ENCODE peak calls at places on chromosomes 11 and 22, in six cellular contexts. K is CD8-positive, alpha-beta memory T cell; R is transverse colon; G is aorta; Z is effector memory CD4-positive, alpha-beta T cell; I is fibroblast of lung. T is an unnamed sample.

GRCh38 chr11:76410771-76411423 is 29.8 kb downstream of the GVQW3 start:
- DNase-seq in K (no peak), G (no peak), Z (no peak), I (no peak), R (no peak), T (no peak)

GRCh38 chr22:49470741-49471134 is 356.9 kb downstream of the BRD1 start:
- DNase-seq in G (no peak), R (no peak), Z (no peak), K (no peak), I (no peak), T (no peak)

GRCh38 chr11:8810331-8811301 is 100.4 kb upstream of the AKIP1 start:
- DNase-seq in Z (no peak), K (no peak), G (peak; percentile 86), R (peak; percentile 83), I (peak; percentile 82), T (no peak)

GRCh38 chr11:31968774-31969433 is 122.0 kb upstream of the RCN1 start:
- DNase-seq in K (no peak), I (peak; percentile 63), Z (no peak), G (no peak), R (no peak), T (no peak)

GRCh38 chr22:19853879-19854777 is 546 bp downstream of the GNB1L start:
- DNase-seq in K (no peak), I (peak; percentile 18), Z (no peak), G (peak; percentile 51), R (no peak), T (peak; percentile 30)

GRCh38 chr22:38503021-38503420 is 3.1 kb downstream of the DDX17 start:
- DNase-seq in Z (no peak), I (no peak), G (no peak), K (no peak), R (no peak), T (no peak)

GRCh38 chr11:63775221-63775620 is 6.6 kb upstream of the ZFTA start:
- DNase-seq in G (no peak), Z (no peak), I (no peak), K (no peak), R (no peak), T (no peak)

GRCh38 chr11:70582886-70583641 is 184.7 kb downstream of the CTTN start:
- DNase-seq in Z (no peak), G (no peak), R (no peak), K (no peak), I (no peak), T (no peak)

GRCh38 chr11:30377347-30377746 is 54.4 kb downstream of the ARL14EP start:
- DNase-seq in I (no peak), K (no peak), Z (no peak), G (no peak), R (no peak), T (no peak)

GRCh38 chr11:117794772-117795629 is 2.0 kb downstream of the DSCAML1 start:
- DNase-seq in G (no peak), I (no peak), R (no peak), Z (no peak), K (no peak), T (no peak)

GRCh38 chr11:60919956-60920355 is 4.3 kb upstream of the TMEM132A start:
- DNase-seq in G (no peak), I (no peak), Z (no peak), K (no peak), R (no peak), T (no peak)

GRCh38 chr22:17013396-17014100 is 5.5 kb upstream of the GAB4 start:
- DNase-seq in K (no peak), R (no peak), G (no peak), Z (no peak), I (no peak), T (no peak)

GRCh38 chr22:17087176-17088131 is 2.7 kb downstream of the IL17RA start:
- DNase-seq in K (peak; percentile 10), R (no peak), G (no peak), I (peak; percentile 81), Z (peak; percentile 42), T (peak; percentile 83)

GRCh38 chr11:30387891-30388861 is 65.3 kb downstream of the ARL14EP start:
- DNase-seq in Z (no peak), G (no peak), K (no peak), R (no peak), I (no peak), T (no peak)

GRCh38 chr11:83054001-83054400 is 17.7 kb downstream of the RAB30 start:
- DNase-seq in K (no peak), R (no peak), Z (no peak), I (no peak), G (no peak), T (no peak)

GRCh38 chr11:116773203-116774112 is 671 bp upstream of the BUD13 start:
- DNase-seq in I (peak; percentile 11), G (no peak), K (no peak), Z (no peak), R (no peak), T (no peak)

GRCh38 chr11:68448604-68449011 is 11.9 kb upstream of the PPP6R3 start:
- DNase-seq in R (no peak), G (peak; percentile 39), K (no peak), I (no peak), Z (no peak), T (no peak)

GRCh38 chr22:25366408-25366807 is 147.0 kb downstream of the CRYBB2 start:
- DNase-seq in K (no peak), I (no peak), G (no peak), Z (no peak), R (no peak), T (no peak)

GRCh38 chr11:10604340-10604748 is 35.9 kb upstream of the LYVE1 start:
- DNase-seq in Z (no peak), K (no peak), I (peak; percentile 86), G (peak; percentile 60), R (peak; percentile 40), T (no peak)

GRCh38 chr11:18773104-18773503 is 18.5 kb downstream of the PTPN5 start:
- DNase-seq in I (no peak), R (no peak), G (no peak), K (no peak), Z (no peak), T (no peak)

GRCh38 chr11:19670030-19670761 is 42.4 kb upstream of the NAV2 start:
- DNase-seq in K (no peak), G (no peak), I (peak; percentile 48), R (no peak), Z (no peak), T (no peak)

GRCh38 chr22:17773606-17774205 is 563 bp downstream of the BID start:
- DNase-seq in G (peak; percentile 60), I (no peak), K (peak; percentile 57), Z (peak; percentile 53), R (peak; percentile 66), T (no peak)

GRCh38 chr11:29251738-29252137 is 765.1 kb downstream of the KCNA4 start:
- DNase-seq in G (no peak), I (no peak), Z (no peak), K (no peak), R (no peak), T (no peak)

GRCh38 chr11:66421492-66422205 is 814 bp downstream of the NPAS4 start:
- DNase-seq in I (peak; percentile 90), Z (peak; percentile 77), K (peak; percentile 81), R (peak; percentile 92), G (peak; percentile 93), T (peak; percentile 86)

GRCh38 chr22:45731798-45732495 is 60.3 kb downstream of the ATXN10 start:
- DNase-seq in I (peak; percentile 52), G (peak; percentile 47), Z (no peak), R (no peak), K (no peak), T (no peak)

GRCh38 chr11:6202036-6202435 is 3.0 kb downstream of the OR52W1 start:
- DNase-seq in Z (no peak), G (no peak), I (no peak), R (no peak), K (no peak), T (no peak)

DNA sequence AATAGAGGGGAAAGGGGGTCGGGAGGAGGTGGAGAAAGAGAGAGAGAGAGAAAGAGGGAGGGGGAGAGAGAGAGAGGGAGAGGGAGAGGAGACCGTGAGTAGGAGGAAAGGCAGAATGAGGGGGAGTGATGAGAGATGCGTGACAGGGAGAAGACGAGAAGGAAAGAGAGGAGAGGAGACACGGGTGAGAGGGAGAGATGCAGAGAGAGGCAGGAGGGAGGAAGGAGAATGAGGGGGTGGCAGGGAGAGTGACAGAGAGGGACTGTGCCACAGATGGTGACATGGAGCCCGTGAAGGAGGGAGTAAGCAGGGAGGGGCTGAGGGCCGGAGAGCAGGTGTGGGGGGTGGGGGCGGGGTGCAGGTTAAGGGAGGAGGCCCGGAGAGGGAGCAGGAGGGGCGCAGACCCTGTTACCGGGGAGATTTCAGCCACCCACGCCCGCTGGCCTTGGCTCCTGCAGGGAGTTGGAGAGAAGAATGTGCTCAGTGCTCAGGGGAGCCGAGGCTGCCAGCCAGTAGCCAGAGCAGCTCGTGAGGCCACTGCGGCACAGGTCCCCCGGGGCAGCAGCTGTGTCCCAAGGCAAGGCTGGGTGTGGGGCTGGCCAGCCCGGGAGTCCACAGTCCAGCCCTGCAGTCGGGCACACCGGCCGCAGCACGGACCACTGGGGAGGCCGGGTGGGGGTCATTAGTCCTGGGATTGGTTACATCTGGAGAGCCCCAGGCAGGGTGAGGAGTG is at the start of gene SSTR3:
- DNase-seq in Z (no peak), R (no peak), K (no peak), G (peak; percentile 44), I (no peak), T (no peak)
- H3K4me3 ChIP-seq in Z (no peak within 1 kb of the TSS), R (no peak within 1 kb of the TSS), K (no peak within 1 kb of the TSS), G (no peak within 1 kb of the TSS), I (no peak within 1 kb of the TSS), T (no peak within 1 kb of the TSS)

DNA sequence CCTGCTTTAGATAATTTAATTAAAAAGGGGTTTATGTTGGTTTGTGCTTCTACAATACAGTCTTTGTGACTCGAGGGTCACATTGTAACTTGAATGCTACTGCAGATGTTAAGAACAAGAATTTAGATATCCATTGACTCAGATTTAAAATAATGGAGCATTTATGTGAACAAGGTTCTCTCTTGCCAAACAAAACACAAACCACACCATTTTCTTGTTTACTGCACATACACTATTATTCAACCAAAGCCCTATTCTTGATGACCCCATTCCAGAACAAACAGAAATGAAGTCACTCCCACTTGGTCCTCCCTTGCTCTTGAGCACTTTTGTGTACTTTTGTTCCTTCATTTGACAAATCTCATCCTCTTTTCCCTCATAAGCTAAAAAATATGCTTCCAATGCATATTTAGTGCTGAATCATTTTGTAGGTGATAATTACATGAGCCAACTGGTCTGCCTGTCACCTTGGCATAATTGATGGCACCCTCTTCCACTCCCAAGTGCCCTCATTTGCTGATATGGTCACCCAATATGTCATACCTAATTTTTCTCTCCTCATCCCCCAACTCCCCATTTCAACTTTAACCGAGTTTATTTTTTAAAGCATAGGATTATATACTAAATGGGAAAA is 2.8 kb downstream of the C11orf71 start:
- DNase-seq in R (no peak), G (no peak), Z (no peak), K (no peak), I (peak; percentile 43), T (no peak)
- H3K27ac ChIP-seq in R (no peak overlapping the region), G (no peak overlapping the region), Z (no peak overlapping the region), K (no peak overlapping the region), I (no peak overlapping the region), T (no peak overlapping the region)

DNA sequence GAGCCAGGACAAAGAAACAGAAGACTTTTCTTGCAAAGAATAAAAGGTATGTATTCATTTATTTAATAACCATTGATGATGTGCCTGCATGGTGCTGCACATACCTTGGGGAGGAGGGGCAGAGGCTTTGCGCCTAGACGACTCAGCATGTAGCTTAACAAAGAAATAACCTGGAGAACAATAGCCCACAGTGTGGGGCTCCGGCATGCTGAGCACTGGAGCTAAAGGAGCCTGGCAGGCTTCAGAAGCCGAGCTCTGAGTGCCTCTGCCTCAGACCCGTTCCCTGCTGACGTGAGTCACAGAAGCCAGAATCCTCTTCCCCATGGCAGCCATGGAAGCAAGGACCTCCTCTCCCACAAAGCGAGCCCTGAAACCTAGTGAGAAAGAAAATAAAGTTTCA is 319.5 kb upstream of the B3GAT1 start:
- DNase-seq in Z (no peak), I (no peak), K (no peak), G (no peak), R (no peak), T (no peak)
- H3K4me3 ChIP-seq in Z (no peak overlapping the region), I (no peak overlapping the region), K (no peak overlapping the region), G (no peak overlapping the region), R (no peak overlapping the region), T (no peak overlapping the region)

GRCh38 chr11:105923814-105924213 is 98.2 kb downstream of the MSANTD4 start:
- DNase-seq in R (no peak), I (peak; percentile 84), K (no peak), Z (no peak), G (no peak), T (no peak)
- H3K27ac ChIP-seq in R (no peak overlapping the region), I (no peak overlapping the region), K (no peak overlapping the region), Z (no peak overlapping the region), G (no peak overlapping the region), T (no peak overlapping the region)